ENCODE peak calls at places on chromosomes 5 and 9, in eight cellular contexts. V is stimulated activated CD4-positive, alpha-beta T cell treated with anti-CD3 and anti-CD28 coated beads, Interleukin-2, amount 100 ng/mL, for 24 hours; W is left ventricle myocardium inferior; Z is T1000; F is RCC 7860; K is left colon; P is left lobe of liver; U is MCF 10A. J is an unnamed sample.

GRCh38 chr5:159504106-159504856 is 174.0 kb upstream of the IL12B start:
- DNase-seq in W (no peak), V (no peak), Z (no peak), F (no peak), P (no peak), U (peak; percentile 14), K (no peak), J (no peak)

GRCh38 chr5:75059887-75060286 is 7.5 kb upstream of the GCNT4 start:
- DNase-seq in W (no peak), V (peak; percentile 32), P (no peak), F (no peak), Z (no peak), K (no peak), U (no peak), J (no peak)

GRCh38 chr9:130343445-130343918 is 77.9 kb downstream of the HMCN2 start:
- DNase-seq in V (peak; percentile 50), P (no peak), U (peak; percentile 17), K (peak; percentile 34), F (no peak), Z (no peak), W (no peak), J (no peak)

GRCh38 chr9:137466041-137466799 is 7.1 kb upstream of the NSMF start:
- DNase-seq in Z (no peak), W (no peak), V (no peak), K (no peak), P (no peak), U (no peak), F (no peak), J (peak; percentile 22)

GRCh38 chr9:99216073-99216472 is 5.7 kb downstream of the ALG2 start:
- DNase-seq in W (no peak), F (no peak), K (no peak), V (no peak), U (no peak), P (no peak), Z (no peak), J (no peak)

GRCh38 chr5:40569549-40570270 is 110.0 kb upstream of the PTGER4 start:
- DNase-seq in P (no peak), K (no peak), V (no peak), W (no peak), Z (no peak), F (no peak), U (no peak), J (no peak)

GRCh38 chr5:73365301-73365853 is 83.2 kb downstream of the FOXD1 start:
- DNase-seq in P (no peak), F (no peak), U (peak; percentile 69), V (no peak), W (no peak), Z (peak; percentile 29), K (no peak), J (no peak)

GRCh38 chr5:51829691-51830090 is 446.4 kb downstream of the ISL1 start:
- DNase-seq in W (no peak), U (peak; percentile 55), Z (no peak), F (peak; percentile 4), K (no peak), P (no peak), V (no peak), J (no peak)

GRCh38 chr9:130172858-130173461 is 756 bp downstream of the NCS1 start:
- DNase-seq in P (no peak), W (no peak), U (peak; percentile 22), V (peak; percentile 45), Z (no peak), K (no peak), F (peak; percentile 32), J (peak; percentile 74)

GRCh38 chr9:134886413-134886913 is 5.9 kb downstream of the FCN2 start:
- DNase-seq in W (no peak), V (peak; percentile 7), P (peak; percentile 30), K (no peak), U (no peak), Z (no peak), F (no peak), J (no peak)

GRCh38 chr5:83401775-83402174 is 69.8 kb upstream of the VCAN start:
- DNase-seq in K (no peak), W (no peak), V (no peak), U (no peak), F (no peak), Z (no peak), P (no peak), J (no peak)

GRCh38 chr5:38692780-38693507 is 136.5 kb upstream of the LIFR start:
- DNase-seq in U (no peak), Z (no peak), V (no peak), W (no peak), F (no peak), K (no peak), P (no peak), J (no peak)

GRCh38 chr5:9483251-9483650 is 62.6 kb downstream of the SEMA5A start:
- DNase-seq in V (no peak), K (no peak), F (no peak), P (no peak), U (no peak), Z (no peak), W (no peak), J (no peak)

GRCh38 chr5:91212336-91213092 is 170.6 kb downstream of the ARRDC3 start:
- DNase-seq in W (no peak), K (peak; percentile 29), P (no peak), V (no peak), U (no peak), Z (peak; percentile 69), F (no peak), J (peak; percentile 34)

GRCh38 chr9:124766815-124767554 is 4.1 kb downstream of the NR6A1 start:
- DNase-seq in K (no peak), F (no peak), V (no peak), P (no peak), U (no peak), Z (no peak), W (no peak), J (no peak)

GRCh38 chr5:144201578-144201977 is 30.9 kb downstream of the KCTD16 start:
- DNase-seq in W (no peak), F (no peak), Z (no peak), P (no peak), V (no peak), U (no peak), K (no peak), J (no peak)